ENCODE peak calls at places on chromosomes 1 and 21, in eight cellular contexts. X, W, Y, Z, E, S, H and I are unnamed samples.

GRCh38 chr1:9766759-9767442 is 56.9 kb downstream of the CLSTN1 start:
- DNase-seq in W (no peak), Z (peak), H (no peak), X (peak), E (no peak), S (no peak), Y (no peak), I (peak)

GRCh38 chr1:36092798-36093185 is 4.1 kb downstream of the ADPRS start:
- DNase-seq in X (no peak), Y (no peak), E (no peak), W (no peak), H (no peak), S (no peak), Z (no peak), I (no peak)

GRCh38 chr21:45155910-45156309 is 81.5 kb downstream of the ADARB1 start:
- DNase-seq in Z (no peak), Y (peak), S (peak), X (no peak), H (no peak), W (no peak), E (no peak), I (no peak)

GRCh38 chr21:42681296-42682206 is 28.1 kb downstream of the PDE9A start:
- DNase-seq in Z (no peak), X (no peak), H (no peak), S (no peak), Y (no peak), W (no peak), E (no peak), I (no peak)

GRCh38 chr1:65343286-65343685 is 33.9 kb downstream of the DNAJC6 start:
- DNase-seq in Z (peak), S (no peak), E (no peak), H (no peak), W (no peak), Y (no peak), X (peak), I (peak)

GRCh38 chr21:35812679-35813078 is 247.6 kb downstream of the SETD4 start:
- DNase-seq in W (no peak), Y (no peak), Z (no peak), X (no peak), E (no peak), S (no peak), H (no peak), I (no peak)

GRCh38 chr1:33921281-33921680 is 57.4 kb downstream of the HMGB4 start:
- DNase-seq in H (no peak), Y (no peak), Z (no peak), S (no peak), E (no peak), W (no peak), X (no peak), I (no peak)

GRCh38 chr1:156464825-156465452 is 35.6 kb downstream of the MEF2D start:
- DNase-seq in X (peak), S (no peak), E (no peak), H (no peak), W (no peak), Z (no peak), Y (no peak), I (peak)

GRCh38 chr1:228164561-228165371 is 838 bp upstream of the IBA57 start:
- DNase-seq in E (no peak), S (no peak), Y (no peak), W (no peak), H (peak), X (no peak), Z (no peak), I (no peak)

GRCh38 chr1:246425139-246425794 is 81.8 kb downstream of the SMYD3 start:
- DNase-seq in Z (peak), Y (no peak), X (no peak), H (no peak), S (no peak), W (no peak), E (no peak), I (peak)

GRCh38 chr1:160949881-160950280 is 4.7 kb downstream of the ITLN2 start:
- DNase-seq in X (no peak), E (no peak), S (no peak), W (no peak), H (no peak), Y (no peak), Z (no peak), I (no peak)

GRCh38 chr1:189597083-189597482 is 880.6 kb downstream of the BRINP3 start:
- DNase-seq in Z (no peak), S (no peak), H (no peak), W (peak), Y (no peak), E (no peak), X (no peak), I (peak)

GRCh38 chr1:65423884-65424655 is 3.6 kb downstream of the LEPR start:
- DNase-seq in Y (no peak), W (no peak), E (no peak), S (no peak), X (peak), H (no peak), Z (peak), I (peak)

GRCh38 chr1:236099622-236100021 is 34.7 kb upstream of the NID1 start:
- DNase-seq in Z (no peak), Y (no peak), H (no peak), E (no peak), S (no peak), X (no peak), W (no peak), I (no peak)

GRCh38 chr1:203048555-203049051 is 22.3 kb downstream of the PPFIA4 start:
- DNase-seq in Y (no peak), S (peak), Z (peak), E (no peak), H (peak), W (peak), X (no peak), I (no peak)

GRCh38 chr1:199273837-199274379 is 635.1 kb downstream of the PTPRC start:
- DNase-seq in Z (peak), Y (peak), W (peak), S (peak), X (peak), H (peak), E (no peak), I (peak)

GRCh38 chr21:45136927-45137611 is 62.7 kb downstream of the ADARB1 start:
- DNase-seq in H (peak), E (peak), X (peak), Z (peak), W (peak), Y (peak), S (peak), I (peak)

GRCh38 chr1:218347713-218348627 is 2.8 kb downstream of the TGFB2 start:
- DNase-seq in Z (peak), S (no peak), H (no peak), W (no peak), X (peak), E (no peak), Y (no peak), I (peak)

GRCh38 chr1:17494114-17494729 is 45.3 kb upstream of the ARHGEF10L start:
- DNase-seq in E (peak), Z (peak), X (peak), S (peak), W (peak), Y (peak), H (peak), I (peak)

GRCh38 chr1:228697209-228698016 is 37.9 kb upstream of the RHOU start:
- DNase-seq in S (no peak), X (peak), H (peak), W (peak), E (no peak), Z (no peak), Y (peak), I (peak)

GRCh38 chr1:22143065-22143514 is at the start of gene WNT4:
- DNase-seq in Z (peak), S (peak), X (no peak), E (no peak), Y (no peak), H (peak), W (peak), I (peak)

GRCh38 chr1:65075123-65075976 is 72.7 kb upstream of the AK4 start:
- DNase-seq in S (peak), X (peak), H (no peak), Y (peak), W (peak), Z (peak), E (peak), I (peak)

GRCh38 chr21:29613021-29613420 is 314.3 kb downstream of the BACH1 start:
- DNase-seq in X (peak), Y (no peak), E (no peak), Z (no peak), W (no peak), H (no peak), S (no peak), I (no peak)

GRCh38 chr21:33586927-33587326 is 1.6 kb downstream of the DONSON start:
- DNase-seq in X (no peak), E (no peak), W (no peak), Z (no peak), S (no peak), Y (no peak), H (no peak), I (no peak)

GRCh38 chr1:27532119-27532695 is 42.2 kb upstream of the WASF2 start:
- DNase-seq in X (no peak), Y (no peak), E (no peak), H (no peak), S (no peak), W (no peak), Z (no peak), I (no peak)

GRCh38 chr1:234188454-234188792 is 184.8 kb upstream of the COA6 start:
- DNase-seq in S (peak), Z (no peak), E (no peak), X (no peak), Y (no peak), H (no peak), W (peak), I (peak)

GRCh38 chr1:162256287-162256686 is 120.4 kb downstream of the SPATA46 start:
- DNase-seq in Y (no peak), W (no peak), H (no peak), X (no peak), S (no peak), Z (no peak), E (no peak), I (no peak)

GRCh38 chr1:221165331-221166161 is 286.3 kb downstream of the HLX start:
- DNase-seq in Z (no peak), Y (no peak), X (no peak), E (no peak), H (no peak), S (no peak), W (no peak), I (no peak)

GRCh38 chr1:167837334-167837733 is 76.6 kb downstream of the ADCY10 start:
- DNase-seq in S (no peak), X (no peak), H (no peak), Y (no peak), E (no peak), W (no peak), Z (no peak), I (no peak)

GRCh38 chr1:167829868-167830267 is 84.1 kb downstream of the ADCY10 start:
- DNase-seq in S (no peak), H (no peak), W (no peak), X (peak), Y (no peak), E (no peak), Z (no peak), I (no peak)

GRCh38 chr1:167836197-167836596 is 77.7 kb downstream of the ADCY10 start:
- DNase-seq in Y (no peak), Z (no peak), E (no peak), S (no peak), W (no peak), H (no peak), X (no peak), I (no peak)

GRCh38 chr1:167833904-167834303 is 80.0 kb downstream of the ADCY10 start:
- DNase-seq in S (no peak), Z (no peak), X (no peak), H (no peak), W (no peak), Y (no peak), E (no peak), I (no peak)

DNA sequence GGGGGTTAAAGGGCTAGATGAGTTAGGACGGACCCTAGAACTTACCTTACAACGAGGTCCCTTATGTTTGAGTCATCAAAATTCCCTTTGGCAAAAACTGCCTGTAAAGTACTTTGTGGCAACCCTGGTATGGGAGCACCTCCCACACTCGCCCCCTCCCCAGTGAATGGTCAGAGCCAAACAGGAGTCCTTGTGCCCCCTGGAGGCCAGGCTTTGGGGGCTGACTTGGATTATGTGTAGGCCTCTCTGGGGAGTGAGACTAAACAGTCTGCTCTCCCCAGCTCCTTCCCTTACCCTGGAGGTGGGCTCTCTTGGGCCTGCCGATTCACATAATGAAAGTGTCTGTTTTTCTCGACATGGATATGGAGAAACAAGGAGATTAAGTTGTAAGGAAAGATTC is 81.2 kb downstream of the ADCY10 start:
- DNase-seq in S (peak), W (no peak), X (no peak), Z (no peak), H (no peak), Y (no peak), E (no peak), I (no peak)
- TF ChIP-seq CTCF in S (peak), W (no peak), X (no peak), Z (no peak), H (no peak), Y (no peak), E (no peak), I (no peak)

GRCh38 chr1:3639397-3639911 is 10.4 kb downstream of the WRAP73 start:
- DNase-seq in Y (no peak), E (no peak), H (peak), W (no peak), X (no peak), S (no peak), Z (no peak), I (no peak)

GRCh38 chr1:3641046-3641760 is 8.7 kb downstream of the WRAP73 start:
- DNase-seq in Y (no peak), H (peak), X (no peak), Z (no peak), S (no peak), E (no peak), W (no peak), I (no peak)

GRCh38 chr1:3641816-3642215 is 8.1 kb downstream of the WRAP73 start:
- DNase-seq in E (no peak), W (no peak), H (peak), Z (no peak), X (no peak), Y (no peak), S (no peak), I (no peak)

GRCh38 chr1:3638676-3639075 is 11.2 kb downstream of the WRAP73 start:
- DNase-seq in Y (no peak), W (no peak), H (no peak), S (no peak), E (no peak), X (no peak), Z (no peak), I (no peak)

GRCh38 chr1:3640113-3640932 is 9.6 kb downstream of the WRAP73 start:
- DNase-seq in X (no peak), Y (no peak), Z (no peak), E (no peak), S (no peak), W (no peak), H (peak), I (no peak)
- TF ChIP-seq CTCF in X (no peak), Y (no peak), Z (no peak), E (no peak), S (no peak), W (no peak), H (no peak), I (no peak)

DNA sequence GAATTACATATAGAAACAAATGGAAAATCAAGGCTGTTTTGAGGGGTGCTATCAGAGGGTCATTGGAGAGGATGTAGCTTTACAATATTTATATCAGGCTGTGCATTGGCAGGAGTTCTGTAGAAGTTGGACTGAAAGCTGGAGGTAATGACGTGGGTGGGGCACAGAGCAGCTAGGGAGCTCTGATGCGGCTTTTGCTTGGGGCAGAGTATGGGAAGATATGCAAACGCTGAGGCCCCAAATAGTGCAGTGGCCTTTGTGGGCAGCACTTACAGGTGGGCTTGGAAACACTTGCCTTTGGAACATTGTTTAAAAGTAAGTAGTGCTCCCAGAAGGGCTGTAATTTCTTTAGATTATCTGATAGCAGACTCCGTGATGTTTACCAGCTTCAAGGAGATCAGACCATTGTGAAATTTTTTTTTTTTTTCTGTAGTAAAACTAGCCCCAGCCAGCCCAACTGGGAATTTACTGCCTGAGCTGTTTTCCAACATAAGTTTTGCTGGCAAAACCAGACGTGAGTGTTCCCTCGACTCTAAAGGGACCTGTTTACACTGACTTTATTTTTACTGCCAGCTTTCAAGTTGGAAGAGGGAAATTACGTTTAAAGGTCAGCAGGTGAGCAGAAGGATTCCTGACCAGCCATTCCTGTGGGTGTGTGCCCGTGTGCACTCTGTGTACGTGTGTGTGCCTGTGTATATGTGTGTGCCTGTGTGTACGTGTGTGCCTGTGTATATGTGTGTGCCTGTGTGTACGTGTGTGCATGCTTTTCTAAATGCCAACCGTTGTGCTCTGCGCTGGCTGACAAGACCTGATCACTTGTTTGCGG is at the start of gene MAB21L3:
- DNase-seq in S (no peak), H (peak), Z (no peak), X (no peak), E (no peak), Y (peak), W (no peak), I (peak)
- TF ChIP-seq CTCF in S (no peak), H (no peak), Z (no peak), X (no peak), E (no peak), Y (no peak), W (no peak), I (no peak)

GRCh38 chr1:212915245-212916091 is 34.9 kb upstream of the VASH2 start:
- DNase-seq in H (no peak), Z (no peak), X (peak), E (no peak), Y (no peak), S (peak), W (peak), I (peak)
- TF ChIP-seq CTCF in H (peak), Z (no peak), X (peak), E (no peak), Y (no peak), S (peak), W (peak), I (peak)

GRCh38 chr21:25361765-25362164 is 245.5 kb downstream of the MRPL39 start:
- DNase-seq in W (no peak), S (no peak), H (peak), X (no peak), E (no peak), Y (no peak), Z (no peak), I (no peak)

GRCh38 chr21:25359724-25360123 is 247.6 kb downstream of the MRPL39 start:
- DNase-seq in X (no peak), S (no peak), Z (no peak), E (no peak), H (no peak), Y (no peak), W (no peak), I (no peak)

GRCh38 chr21:25361097-25361496 is 246.2 kb downstream of the MRPL39 start:
- DNase-seq in H (no peak), Y (no peak), Z (no peak), E (no peak), W (no peak), X (no peak), S (no peak), I (no peak)

GRCh38 chr21:25362375-25363267 is 244.7 kb downstream of the MRPL39 start:
- DNase-seq in W (no peak), S (no peak), H (no peak), Z (no peak), E (no peak), Y (no peak), X (no peak), I (no peak)

GRCh38 chr21:25360593-25360992 is 246.7 kb downstream of the MRPL39 start:
- DNase-seq in E (no peak), Y (no peak), H (no peak), S (no peak), Z (no peak), W (no peak), X (no peak), I (no peak)
- TF ChIP-seq CTCF in E (no peak), Y (no peak), H (no peak), S (peak), Z (no peak), W (no peak), X (peak), I (peak)

DNA sequence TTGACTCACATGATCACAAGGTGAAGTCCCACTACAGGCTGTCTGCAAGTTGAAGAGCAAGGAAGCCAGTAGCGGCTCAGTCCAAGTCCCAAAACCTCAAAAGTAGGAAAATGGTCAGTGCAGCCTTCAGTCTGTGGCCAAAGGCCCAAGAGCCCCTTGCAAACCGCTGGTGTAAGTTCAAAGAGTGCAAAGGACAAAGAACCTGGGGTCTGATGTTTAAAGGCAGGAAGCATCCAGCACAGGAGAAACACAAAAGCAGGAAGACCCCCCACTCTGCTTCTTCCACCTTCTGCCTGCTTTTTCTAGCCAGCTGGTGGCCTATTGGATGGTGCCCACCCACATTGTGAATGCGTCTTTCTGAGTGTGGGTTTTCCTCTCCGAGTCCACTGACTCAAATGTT is 2222.6 kb downstream of the MRPL39 start:
- DNase-seq in Y (no peak), E (no peak), S (peak), W (no peak), X (no peak), Z (no peak), H (no peak), I (no peak)
- TF ChIP-seq CTCF in Y (no peak), E (no peak), S (no peak), W (no peak), X (no peak), Z (no peak), H (no peak), I (no peak)